ENCODE peak calls at places on chromosomes 5 and 9, in six cellular contexts. One of them, this sample, is unnamed.

GRCh38 chr9:136303825-136304416 is at the start of gene CCDC187:
- DNase-seq in mucosa of gallbladder: no peak
- DNase-seq in stimulated activated naive B cell treated with anti-CD40 and anti-IgM and Interleukin-4, amounts not matched to agents 10 μg/mL and 1 μg/mL and 100 μg/mL, for 72 hours: no peak
- DNase-seq in OCI-LY7: no peak
- DNase-seq in NCI-H1694: no peak
- DNase-seq in stimulated activated CD8-positive, alpha-beta memory T cell treated with anti-CD3 and anti-CD28 coated beads, Interleukin-4, amount 100 ng/mL, for 1 hour: no peak
- DNase-seq in this sample: no peak

GRCh38 chr5:168409601-168410458 is 76.4 kb upstream of the RARS1 start:
- DNase-seq in mucosa of gallbladder: no peak
- DNase-seq in stimulated activated naive B cell treated with anti-CD40 and anti-IgM and Interleukin-4, amounts not matched to agents 10 μg/mL and 1 μg/mL and 100 μg/mL, for 72 hours: no peak
- DNase-seq in OCI-LY7: no peak
- DNase-seq in NCI-H1694: no peak
- DNase-seq in stimulated activated CD8-positive, alpha-beta memory T cell treated with anti-CD3 and anti-CD28 coated beads, Interleukin-4, amount 100 ng/mL, for 1 hour: no peak
- DNase-seq in this sample: no peak

GRCh38 chr5:147068998-147069397 is 165.8 kb upstream of the STK32A start:
- DNase-seq in mucosa of gallbladder: no peak
- DNase-seq in stimulated activated naive B cell treated with anti-CD40 and anti-IgM and Interleukin-4, amounts not matched to agents 10 μg/mL and 1 μg/mL and 100 μg/mL, for 72 hours: no peak
- DNase-seq in OCI-LY7: no peak
- DNase-seq in NCI-H1694: no peak
- DNase-seq in stimulated activated CD8-positive, alpha-beta memory T cell treated with anti-CD3 and anti-CD28 coated beads, Interleukin-4, amount 100 ng/mL, for 1 hour: no peak
- DNase-seq in this sample: no peak

GRCh38 chr9:84438391-84438790 is 97.8 kb upstream of the SLC28A3 start:
- DNase-seq in mucosa of gallbladder: no peak
- DNase-seq in stimulated activated naive B cell treated with anti-CD40 and anti-IgM and Interleukin-4, amounts not matched to agents 10 μg/mL and 1 μg/mL and 100 μg/mL, for 72 hours: no peak
- DNase-seq in OCI-LY7: no peak
- DNase-seq in NCI-H1694: no peak
- DNase-seq in stimulated activated CD8-positive, alpha-beta memory T cell treated with anti-CD3 and anti-CD28 coated beads, Interleukin-4, amount 100 ng/mL, for 1 hour: no peak
- DNase-seq in this sample: no peak

GRCh38 chr5:39399135-39400036 is 25.4 kb downstream of the DAB2 start:
- DNase-seq in mucosa of gallbladder: peak
- DNase-seq in stimulated activated naive B cell treated with anti-CD40 and anti-IgM and Interleukin-4, amounts not matched to agents 10 μg/mL and 1 μg/mL and 100 μg/mL, for 72 hours: no peak
- DNase-seq in OCI-LY7: no peak
- DNase-seq in NCI-H1694: no peak
- DNase-seq in stimulated activated CD8-positive, alpha-beta memory T cell treated with anti-CD3 and anti-CD28 coated beads, Interleukin-4, amount 100 ng/mL, for 1 hour: no peak
- DNase-seq in this sample: no peak

GRCh38 chr5:110343616-110344015 is 382.9 kb downstream of the TMEM232 start:
- DNase-seq in mucosa of gallbladder: no peak
- DNase-seq in stimulated activated naive B cell treated with anti-CD40 and anti-IgM and Interleukin-4, amounts not matched to agents 10 μg/mL and 1 μg/mL and 100 μg/mL, for 72 hours: no peak
- DNase-seq in OCI-LY7: no peak
- DNase-seq in NCI-H1694: no peak
- DNase-seq in stimulated activated CD8-positive, alpha-beta memory T cell treated with anti-CD3 and anti-CD28 coated beads, Interleukin-4, amount 100 ng/mL, for 1 hour: no peak
- DNase-seq in this sample: no peak

GRCh38 chr5:107565791-107566536 is 104.8 kb downstream of the EFNA5 start:
- DNase-seq in mucosa of gallbladder: no peak
- DNase-seq in stimulated activated naive B cell treated with anti-CD40 and anti-IgM and Interleukin-4, amounts not matched to agents 10 μg/mL and 1 μg/mL and 100 μg/mL, for 72 hours: no peak
- DNase-seq in OCI-LY7: no peak
- DNase-seq in NCI-H1694: no peak
- DNase-seq in stimulated activated CD8-positive, alpha-beta memory T cell treated with anti-CD3 and anti-CD28 coated beads, Interleukin-4, amount 100 ng/mL, for 1 hour: no peak
- DNase-seq in this sample: no peak

GRCh38 chr9:71446499-71447411 is 321.6 kb downstream of the CEMIP2 start:
- DNase-seq in mucosa of gallbladder: peak
- DNase-seq in stimulated activated naive B cell treated with anti-CD40 and anti-IgM and Interleukin-4, amounts not matched to agents 10 μg/mL and 1 μg/mL and 100 μg/mL, for 72 hours: peak
- DNase-seq in OCI-LY7: no peak
- DNase-seq in NCI-H1694: no peak
- DNase-seq in stimulated activated CD8-positive, alpha-beta memory T cell treated with anti-CD3 and anti-CD28 coated beads, Interleukin-4, amount 100 ng/mL, for 1 hour: no peak
- DNase-seq in this sample: peak

GRCh38 chr5:87246046-87246445 is 21.6 kb upstream of the RASA1 start:
- DNase-seq in mucosa of gallbladder: no peak
- DNase-seq in stimulated activated naive B cell treated with anti-CD40 and anti-IgM and Interleukin-4, amounts not matched to agents 10 μg/mL and 1 μg/mL and 100 μg/mL, for 72 hours: no peak
- DNase-seq in OCI-LY7: no peak
- DNase-seq in NCI-H1694: peak
- DNase-seq in stimulated activated CD8-positive, alpha-beta memory T cell treated with anti-CD3 and anti-CD28 coated beads, Interleukin-4, amount 100 ng/mL, for 1 hour: no peak
- DNase-seq in this sample: no peak

GRCh38 chr5:73896117-73896516 is 270.1 kb downstream of the ARHGEF28 start:
- DNase-seq in mucosa of gallbladder: no peak
- DNase-seq in stimulated activated naive B cell treated with anti-CD40 and anti-IgM and Interleukin-4, amounts not matched to agents 10 μg/mL and 1 μg/mL and 100 μg/mL, for 72 hours: no peak
- DNase-seq in OCI-LY7: no peak
- DNase-seq in NCI-H1694: no peak
- DNase-seq in stimulated activated CD8-positive, alpha-beta memory T cell treated with anti-CD3 and anti-CD28 coated beads, Interleukin-4, amount 100 ng/mL, for 1 hour: no peak
- DNase-seq in this sample: no peak

GRCh38 chr9:34675048-34675714 is 12.7 kb upstream of the CCL27 start:
- DNase-seq in mucosa of gallbladder: peak
- DNase-seq in stimulated activated naive B cell treated with anti-CD40 and anti-IgM and Interleukin-4, amounts not matched to agents 10 μg/mL and 1 μg/mL and 100 μg/mL, for 72 hours: peak
- DNase-seq in OCI-LY7: peak
- DNase-seq in NCI-H1694: peak
- DNase-seq in stimulated activated CD8-positive, alpha-beta memory T cell treated with anti-CD3 and anti-CD28 coated beads, Interleukin-4, amount 100 ng/mL, for 1 hour: peak
- DNase-seq in this sample: peak

GRCh38 chr5:10366310-10367297 is 13.1 kb downstream of the MARCHF6 start:
- DNase-seq in mucosa of gallbladder: peak
- DNase-seq in stimulated activated naive B cell treated with anti-CD40 and anti-IgM and Interleukin-4, amounts not matched to agents 10 μg/mL and 1 μg/mL and 100 μg/mL, for 72 hours: no peak
- DNase-seq in OCI-LY7: no peak
- DNase-seq in NCI-H1694: no peak
- DNase-seq in stimulated activated CD8-positive, alpha-beta memory T cell treated with anti-CD3 and anti-CD28 coated beads, Interleukin-4, amount 100 ng/mL, for 1 hour: no peak
- DNase-seq in this sample: no peak

GRCh38 chr5:79727722-79728355 is 38.2 kb downstream of the CMYA5 start:
- DNase-seq in mucosa of gallbladder: no peak
- DNase-seq in stimulated activated naive B cell treated with anti-CD40 and anti-IgM and Interleukin-4, amounts not matched to agents 10 μg/mL and 1 μg/mL and 100 μg/mL, for 72 hours: no peak
- DNase-seq in OCI-LY7: no peak
- DNase-seq in NCI-H1694: no peak
- DNase-seq in stimulated activated CD8-positive, alpha-beta memory T cell treated with anti-CD3 and anti-CD28 coated beads, Interleukin-4, amount 100 ng/mL, for 1 hour: no peak
- DNase-seq in this sample: no peak

GRCh38 chr9:78668148-78668825 is 371.4 kb downstream of the PSAT1 start:
- DNase-seq in mucosa of gallbladder: no peak
- DNase-seq in stimulated activated naive B cell treated with anti-CD40 and anti-IgM and Interleukin-4, amounts not matched to agents 10 μg/mL and 1 μg/mL and 100 μg/mL, for 72 hours: no peak
- DNase-seq in OCI-LY7: no peak
- DNase-seq in NCI-H1694: no peak
- DNase-seq in stimulated activated CD8-positive, alpha-beta memory T cell treated with anti-CD3 and anti-CD28 coated beads, Interleukin-4, amount 100 ng/mL, for 1 hour: no peak
- DNase-seq in this sample: no peak

GRCh38 chr5:34022131-34022705 is 14.4 kb upstream of the AMACR start:
- DNase-seq in mucosa of gallbladder: no peak
- DNase-seq in stimulated activated naive B cell treated with anti-CD40 and anti-IgM and Interleukin-4, amounts not matched to agents 10 μg/mL and 1 μg/mL and 100 μg/mL, for 72 hours: no peak
- DNase-seq in OCI-LY7: no peak
- DNase-seq in NCI-H1694: no peak
- DNase-seq in stimulated activated CD8-positive, alpha-beta memory T cell treated with anti-CD3 and anti-CD28 coated beads, Interleukin-4, amount 100 ng/mL, for 1 hour: no peak
- DNase-seq in this sample: no peak

GRCh38 chr9:112104901-112105300 is 70.2 kb downstream of the SUSD1 start:
- DNase-seq in mucosa of gallbladder: no peak
- DNase-seq in stimulated activated naive B cell treated with anti-CD40 and anti-IgM and Interleukin-4, amounts not matched to agents 10 μg/mL and 1 μg/mL and 100 μg/mL, for 72 hours: no peak
- DNase-seq in OCI-LY7: peak
- DNase-seq in NCI-H1694: no peak
- DNase-seq in stimulated activated CD8-positive, alpha-beta memory T cell treated with anti-CD3 and anti-CD28 coated beads, Interleukin-4, amount 100 ng/mL, for 1 hour: no peak
- DNase-seq in this sample: no peak

GRCh38 chr9:131405429-131405828 is 11.5 kb downstream of the PRRC2B start:
- DNase-seq in mucosa of gallbladder: no peak
- DNase-seq in stimulated activated naive B cell treated with anti-CD40 and anti-IgM and Interleukin-4, amounts not matched to agents 10 μg/mL and 1 μg/mL and 100 μg/mL, for 72 hours: no peak
- DNase-seq in OCI-LY7: no peak
- DNase-seq in NCI-H1694: no peak
- DNase-seq in stimulated activated CD8-positive, alpha-beta memory T cell treated with anti-CD3 and anti-CD28 coated beads, Interleukin-4, amount 100 ng/mL, for 1 hour: no peak
- DNase-seq in this sample: no peak

GRCh38 chr9:98590115-98590514 is 118.6 kb downstream of the GABBR2 start:
- DNase-seq in mucosa of gallbladder: no peak
- DNase-seq in stimulated activated naive B cell treated with anti-CD40 and anti-IgM and Interleukin-4, amounts not matched to agents 10 μg/mL and 1 μg/mL and 100 μg/mL, for 72 hours: no peak
- DNase-seq in OCI-LY7: no peak
- DNase-seq in NCI-H1694: no peak
- DNase-seq in stimulated activated CD8-positive, alpha-beta memory T cell treated with anti-CD3 and anti-CD28 coated beads, Interleukin-4, amount 100 ng/mL, for 1 hour: no peak
- DNase-seq in this sample: no peak

GRCh38 chr5:93425102-93425501 is 155.9 kb downstream of the NR2F1-AS1 start:
- DNase-seq in mucosa of gallbladder: no peak
- DNase-seq in stimulated activated naive B cell treated with anti-CD40 and anti-IgM and Interleukin-4, amounts not matched to agents 10 μg/mL and 1 μg/mL and 100 μg/mL, for 72 hours: no peak
- DNase-seq in OCI-LY7: no peak
- DNase-seq in NCI-H1694: no peak
- DNase-seq in stimulated activated CD8-positive, alpha-beta memory T cell treated with anti-CD3 and anti-CD28 coated beads, Interleukin-4, amount 100 ng/mL, for 1 hour: no peak
- DNase-seq in this sample: no peak

GRCh38 chr5:71651554-71651953 is 64.4 kb downstream of the MCCC2 start:
- DNase-seq in mucosa of gallbladder: no peak
- DNase-seq in stimulated activated naive B cell treated with anti-CD40 and anti-IgM and Interleukin-4, amounts not matched to agents 10 μg/mL and 1 μg/mL and 100 μg/mL, for 72 hours: no peak
- DNase-seq in OCI-LY7: no peak
- DNase-seq in NCI-H1694: no peak
- DNase-seq in stimulated activated CD8-positive, alpha-beta memory T cell treated with anti-CD3 and anti-CD28 coated beads, Interleukin-4, amount 100 ng/mL, for 1 hour: no peak
- DNase-seq in this sample: no peak

GRCh38 chr5:32843532-32843895 is 132.4 kb downstream of the NPR3 start:
- DNase-seq in mucosa of gallbladder: no peak
- DNase-seq in stimulated activated naive B cell treated with anti-CD40 and anti-IgM and Interleukin-4, amounts not matched to agents 10 μg/mL and 1 μg/mL and 100 μg/mL, for 72 hours: no peak
- DNase-seq in OCI-LY7: no peak
- DNase-seq in NCI-H1694: no peak
- DNase-seq in stimulated activated CD8-positive, alpha-beta memory T cell treated with anti-CD3 and anti-CD28 coated beads, Interleukin-4, amount 100 ng/mL, for 1 hour: no peak
- DNase-seq in this sample: no peak

GRCh38 chr5:115461506-115462290 is 82.9 kb downstream of the FEM1C start:
- DNase-seq in mucosa of gallbladder: no peak
- DNase-seq in stimulated activated naive B cell treated with anti-CD40 and anti-IgM and Interleukin-4, amounts not matched to agents 10 μg/mL and 1 μg/mL and 100 μg/mL, for 72 hours: no peak
- DNase-seq in OCI-LY7: no peak
- DNase-seq in NCI-H1694: no peak
- DNase-seq in stimulated activated CD8-positive, alpha-beta memory T cell treated with anti-CD3 and anti-CD28 coated beads, Interleukin-4, amount 100 ng/mL, for 1 hour: no peak
- DNase-seq in this sample: no peak

GRCh38 chr5:170509323-170509660 is 5.5 kb downstream of the KCNIP1 start:
- DNase-seq in mucosa of gallbladder: no peak
- DNase-seq in stimulated activated naive B cell treated with anti-CD40 and anti-IgM and Interleukin-4, amounts not matched to agents 10 μg/mL and 1 μg/mL and 100 μg/mL, for 72 hours: no peak
- DNase-seq in OCI-LY7: no peak
- DNase-seq in NCI-H1694: no peak
- DNase-seq in stimulated activated CD8-positive, alpha-beta memory T cell treated with anti-CD3 and anti-CD28 coated beads, Interleukin-4, amount 100 ng/mL, for 1 hour: no peak
- DNase-seq in this sample: no peak

GRCh38 chr5:170273968-170274710 is 23.4 kb downstream of the LCP2 start:
- DNase-seq in mucosa of gallbladder: no peak
- DNase-seq in stimulated activated naive B cell treated with anti-CD40 and anti-IgM and Interleukin-4, amounts not matched to agents 10 μg/mL and 1 μg/mL and 100 μg/mL, for 72 hours: peak
- DNase-seq in OCI-LY7: peak
- DNase-seq in NCI-H1694: peak
- DNase-seq in stimulated activated CD8-positive, alpha-beta memory T cell treated with anti-CD3 and anti-CD28 coated beads, Interleukin-4, amount 100 ng/mL, for 1 hour: no peak
- DNase-seq in this sample: no peak

GRCh38 chr5:34606101-34606500 is 50.0 kb upstream of the RAI14 start:
- DNase-seq in mucosa of gallbladder: no peak
- DNase-seq in stimulated activated naive B cell treated with anti-CD40 and anti-IgM and Interleukin-4, amounts not matched to agents 10 μg/mL and 1 μg/mL and 100 μg/mL, for 72 hours: no peak
- DNase-seq in OCI-LY7: no peak
- DNase-seq in NCI-H1694: no peak
- DNase-seq in stimulated activated CD8-positive, alpha-beta memory T cell treated with anti-CD3 and anti-CD28 coated beads, Interleukin-4, amount 100 ng/mL, for 1 hour: no peak
- DNase-seq in this sample: no peak

GRCh38 chr9:79572032-79572890 is 496 bp downstream of the TLE4 start:
- DNase-seq in mucosa of gallbladder: peak
- DNase-seq in stimulated activated naive B cell treated with anti-CD40 and anti-IgM and Interleukin-4, amounts not matched to agents 10 μg/mL and 1 μg/mL and 100 μg/mL, for 72 hours: peak
- DNase-seq in OCI-LY7: peak
- DNase-seq in NCI-H1694: no peak
- DNase-seq in stimulated activated CD8-positive, alpha-beta memory T cell treated with anti-CD3 and anti-CD28 coated beads, Interleukin-4, amount 100 ng/mL, for 1 hour: no peak
- DNase-seq in this sample: peak

This sample was measured in HuH-7.